ENCODE peak calls at places on chromosomes 12 and 14, in five cellular contexts. Q is NCI-H1105 treated with DMSO at 0.1 percent for 48 hours, Y is A172, G is astrocyte of the hippocampus, L is HCEC 1CT. D is an unnamed sample.

GRCh38 chr12:126668538-126668937 is 1598.4 kb upstream of the TMEM132C start:
- DNase-seq in G (peak), Q (no peak), Y (peak), L (peak), D (no peak)

GRCh38 chr12:53338916-53339315 is 2.8 kb upstream of the SP7 start:
- DNase-seq in Y (no peak), L (no peak), Q (no peak), G (no peak), D (no peak)

GRCh38 chr14:96017882-96018281 is 21.3 kb upstream of the C14orf132 start:
- DNase-seq in Q (no peak), G (no peak), Y (no peak), L (no peak), D (no peak)

GRCh38 chr12:30694412-30694955 is 1.2 kb downstream of the IPO8 start:
- DNase-seq in Q (peak), G (peak), Y (no peak), L (no peak), D (peak)

GRCh38 chr12:43444940-43445564 is 107.0 kb downstream of the ADAMTS20 start:
- DNase-seq in Y (peak), Q (peak), G (peak), L (peak), D (peak)

GRCh38 chr14:95468416-95469133 is 47.9 kb downstream of the SYNE3 start:
- DNase-seq in Q (no peak), G (no peak), Y (no peak), L (no peak), D (peak)

GRCh38 chr14:103854822-103855733 is 7.7 kb upstream of the PPP1R13B start:
- DNase-seq in Q (peak), Y (no peak), G (no peak), L (no peak), D (peak)

GRCh38 chr12:105931104-105931503 is 207.7 kb downstream of the NUAK1 start:
- DNase-seq in L (no peak), Q (no peak), Y (no peak), G (no peak), D (no peak)

GRCh38 chr12:106709068-106709511 is 65.4 kb upstream of the RIC8B start:
- DNase-seq in Y (no peak), Q (peak), L (no peak), G (no peak), D (no peak)

GRCh38 chr12:4151362-4152121 is 122.0 kb upstream of the CCND2 start:
- DNase-seq in G (no peak), Y (no peak), L (no peak), Q (no peak), D (no peak)

GRCh38 chr12:59388176-59388575 is 207.7 kb upstream of the SLC16A7 start:
- DNase-seq in L (no peak), G (no peak), Y (no peak), Q (no peak), D (no peak)